ENCODE peak calls at places on chromosomes 7 and 10, in five cellular contexts. One of them, this sample, is unnamed.
A peak's percentile ranks its signal among the peaks of the same experiment; 100 is the strongest.

GRCh38 chr7:70417061-70417655 is 714.8 kb upstream of the GALNT17 start:
- DNase-seq in hepatocyte: no peak
- DNase-seq in MV-4-11: no peak
- DNase-seq in NCI-H1092 treated with DMSO at 0.1 percent for 48 hours: no peak
- DNase-seq in neuronal stem cell: no peak
- DNase-seq in this sample: no peak

GRCh38 chr10:102642553-102643345 is 1.5 kb upstream of the TRIM8 start:
- DNase-seq in neuronal stem cell: peak; percentile 54
- DNase-seq in hepatocyte: peak; percentile 74
- DNase-seq in MV-4-11: no peak
- DNase-seq in NCI-H1092 treated with DMSO at 0.1 percent for 48 hours: peak; percentile 43
- DNase-seq in this sample: no peak

GRCh38 chr7:94298943-94299342 is 95.8 kb upstream of the COL1A2 start:
- DNase-seq in MV-4-11: no peak
- DNase-seq in hepatocyte: no peak
- DNase-seq in NCI-H1092 treated with DMSO at 0.1 percent for 48 hours: no peak
- DNase-seq in neuronal stem cell: no peak
- DNase-seq in this sample: no peak

GRCh38 chr10:127429601-127430312 is 119.4 kb upstream of the NPS start:
- DNase-seq in NCI-H1092 treated with DMSO at 0.1 percent for 48 hours: no peak
- DNase-seq in hepatocyte: no peak
- DNase-seq in neuronal stem cell: no peak
- DNase-seq in MV-4-11: no peak
- DNase-seq in this sample: no peak

GRCh38 chr7:99355098-99355497 is 19.4 kb upstream of the ARPC1B start:
- DNase-seq in neuronal stem cell: no peak
- DNase-seq in MV-4-11: no peak
- DNase-seq in NCI-H1092 treated with DMSO at 0.1 percent for 48 hours: no peak
- DNase-seq in hepatocyte: no peak
- DNase-seq in this sample: no peak

GRCh38 chr7:106704000-106704840 is 43.3 kb upstream of the CCDC71L start:
- DNase-seq in MV-4-11: no peak
- DNase-seq in NCI-H1092 treated with DMSO at 0.1 percent for 48 hours: no peak
- DNase-seq in neuronal stem cell: no peak
- DNase-seq in hepatocyte: no peak
- DNase-seq in this sample: no peak

GRCh38 chr7:33813331-33813730 is 92.0 kb upstream of the BMPER start:
- DNase-seq in MV-4-11: no peak
- DNase-seq in NCI-H1092 treated with DMSO at 0.1 percent for 48 hours: no peak
- DNase-seq in hepatocyte: no peak
- DNase-seq in neuronal stem cell: no peak
- DNase-seq in this sample: no peak

GRCh38 chr7:45915606-45916005 is 5.5 kb downstream of the IGFBP3 start:
- DNase-seq in MV-4-11: no peak
- DNase-seq in hepatocyte: no peak
- DNase-seq in NCI-H1092 treated with DMSO at 0.1 percent for 48 hours: no peak
- DNase-seq in neuronal stem cell: no peak
- DNase-seq in this sample: no peak

GRCh38 chr10:121027390-121027789 is 176.2 kb downstream of the WDR11 start:
- DNase-seq in neuronal stem cell: no peak
- DNase-seq in hepatocyte: no peak
- DNase-seq in MV-4-11: no peak
- DNase-seq in NCI-H1092 treated with DMSO at 0.1 percent for 48 hours: no peak
- DNase-seq in this sample: no peak

GRCh38 chr10:3067045-3067858 is at the start of gene PFKP:
- DNase-seq in neuronal stem cell: no peak
- DNase-seq in NCI-H1092 treated with DMSO at 0.1 percent for 48 hours: peak; percentile 26
- DNase-seq in MV-4-11: peak; percentile 12
- DNase-seq in hepatocyte: peak; percentile 44
- DNase-seq in this sample: no peak

GRCh38 chr7:20787658-20788057 is 972 bp upstream of the SP8 start:
- DNase-seq in MV-4-11: no peak
- DNase-seq in hepatocyte: no peak
- DNase-seq in NCI-H1092 treated with DMSO at 0.1 percent for 48 hours: no peak
- DNase-seq in neuronal stem cell: no peak
- DNase-seq in this sample: no peak

GRCh38 chr10:90856964-90857634 is 740 bp downstream of the HTR7 start:
- DNase-seq in MV-4-11: no peak
- DNase-seq in hepatocyte: no peak
- DNase-seq in neuronal stem cell: no peak
- DNase-seq in NCI-H1092 treated with DMSO at 0.1 percent for 48 hours: no peak
- DNase-seq in this sample: no peak

GRCh38 chr10:48926255-48926654 is 13.4 kb downstream of the LRRC18 start:
- DNase-seq in neuronal stem cell: no peak
- DNase-seq in MV-4-11: no peak
- DNase-seq in hepatocyte: no peak
- DNase-seq in NCI-H1092 treated with DMSO at 0.1 percent for 48 hours: no peak
- DNase-seq in this sample: no peak

GRCh38 chr7:41134242-41134872 is 568.5 kb downstream of the INHBA start:
- DNase-seq in NCI-H1092 treated with DMSO at 0.1 percent for 48 hours: no peak
- DNase-seq in neuronal stem cell: no peak
- DNase-seq in MV-4-11: peak; percentile 19
- DNase-seq in hepatocyte: no peak
- DNase-seq in this sample: no peak

GRCh38 chr7:71613316-71613715 is 481.4 kb downstream of the GALNT17 start:
- DNase-seq in neuronal stem cell: peak; percentile 64
- DNase-seq in hepatocyte: no peak
- DNase-seq in MV-4-11: no peak
- DNase-seq in NCI-H1092 treated with DMSO at 0.1 percent for 48 hours: no peak
- DNase-seq in this sample: no peak

GRCh38 chr7:150924256-150924851 is 53.8 kb downstream of the KCNH2 start:
- DNase-seq in NCI-H1092 treated with DMSO at 0.1 percent for 48 hours: no peak
- DNase-seq in hepatocyte: no peak
- DNase-seq in MV-4-11: peak; percentile 10
- DNase-seq in neuronal stem cell: no peak
- DNase-seq in this sample: no peak

GRCh38 chr10:122878799-122879338 is 512 bp downstream of the FAM24B start:
- DNase-seq in MV-4-11: peak; percentile 18
- DNase-seq in NCI-H1092 treated with DMSO at 0.1 percent for 48 hours: peak; percentile 60
- DNase-seq in hepatocyte: no peak
- DNase-seq in neuronal stem cell: no peak
- DNase-seq in this sample: no peak

GRCh38 chr10:61284222-61284890 is 168.8 kb downstream of the TMEM26 start:
- DNase-seq in hepatocyte: peak; percentile 80
- DNase-seq in NCI-H1092 treated with DMSO at 0.1 percent for 48 hours: peak; percentile 55
- DNase-seq in MV-4-11: peak; percentile 48
- DNase-seq in neuronal stem cell: peak; percentile 17
- DNase-seq in this sample: no peak

GRCh38 chr7:34747176-34747781 is 89.3 kb downstream of the NPSR1 start:
- DNase-seq in hepatocyte: no peak
- DNase-seq in NCI-H1092 treated with DMSO at 0.1 percent for 48 hours: peak; percentile 53
- DNase-seq in neuronal stem cell: no peak
- DNase-seq in MV-4-11: no peak
- DNase-seq in this sample: no peak

GRCh38 chr7:117010375-117011133 is 57.3 kb downstream of the ST7 start:
- DNase-seq in hepatocyte: no peak
- DNase-seq in neuronal stem cell: no peak
- DNase-seq in NCI-H1092 treated with DMSO at 0.1 percent for 48 hours: no peak
- DNase-seq in MV-4-11: no peak
- DNase-seq in this sample: no peak